ENCODE peak calls at places on chromosomes 7 and 10, in six cellular contexts. K is HCT116; S is CD4-positive, CD25-positive, alpha-beta regulatory T cell; G is fibroblast of lung; L is PC-9; E is endodermal cell. O is an unnamed sample. For H3K9me3 and H3K4me1, the result is how much of the 10 kb centered on the place peaks cover.

GRCh38 chr10:70963271-70963670 is 74.9 kb upstream of the PCBD1 start:
- DNase-seq in K (no peak), S (no peak), G (no peak), L (no peak), E (no peak), O (no peak)

GRCh38 chr7:13981070-13981469 is 8.4 kb downstream of the ETV1 start:
- DNase-seq in K (peak), S (no peak), G (peak), L (peak), E (peak), O (no peak)

GRCh38 chr7:143381427-143382125 is 431 bp downstream of the ZYX start:
- DNase-seq in K (no peak), S (no peak), G (peak), L (peak), E (peak), O (no peak)

GRCh38 chr10:62723375-62723774 is 81.1 kb upstream of the ADO start:
- DNase-seq in K (no peak), S (no peak), G (no peak), L (no peak), E (no peak), O (no peak)

GRCh38 chr10:102504179-102504975 is 605 bp downstream of the SUFU start:
- DNase-seq in K (no peak), S (peak), G (peak), L (no peak), E (peak), O (peak)

GRCh38 chr7:45709168-45710034 is 135.2 kb downstream of the ADCY1 start:
- DNase-seq in K (no peak), S (no peak), G (peak), L (no peak), E (peak), O (peak)

GRCh38 chr7:47326808-47327207 is 255.1 kb downstream of the TNS3 start:
- DNase-seq in K (no peak), S (no peak), G (peak), L (no peak), E (peak), O (no peak)

GRCh38 chr10:125037145-125037544 is 95.2 kb downstream of the ZRANB1 start:
- DNase-seq in K (peak), S (no peak), G (peak), L (peak), E (peak), O (peak)

GRCh38 chr10:37566336-37566735 is 291.1 kb downstream of the ZNF248 start:
- DNase-seq in K (no peak), S (no peak), G (no peak), L (no peak), E (no peak), O (peak)

GRCh38 chr7:12093365-12093764 is 117.7 kb upstream of the TMEM106B start:
- DNase-seq in K (no peak), S (no peak), G (no peak), L (no peak), E (no peak), O (no peak)

GRCh38 chr7:63887031-63887430 is 111.6 kb upstream of the ZNF722 start:
- DNase-seq in K (no peak), S (no peak), G (no peak), L (no peak), E (no peak), O (no peak)
- H3K9me3 ChIP-seq in K (under half), S (under half), G (under half), L (under half), E (half or more), O (under half)

GRCh38 chr7:135976312-135977019 is 693 bp downstream of the MTPN start:
- DNase-seq in K (peak), S (peak), G (no peak), L (peak), E (no peak), O (peak)
- H3K4me1 ChIP-seq in K (under half), S (half or more), G (under half), L (under half), E (under half), O (under half)

GRCh38 chr10:133456041-133456951 is 2.6 kb downstream of the SCART1 start:
- DNase-seq in K (no peak), S (no peak), G (no peak), L (no peak), E (no peak), O (no peak)
- H3K9me3 ChIP-seq in K (under half), S (under half), G (under half), L (under half), E (under half), O (under half)

GRCh38 chr7:150931199-150931869 is 46.8 kb downstream of the KCNH2 start:
- DNase-seq in K (no peak), S (no peak), G (no peak), L (no peak), E (no peak), O (no peak)

GRCh38 chr7:150924256-150924851 is 53.8 kb downstream of the KCNH2 start:
- DNase-seq in K (no peak), S (no peak), G (no peak), L (no peak), E (no peak), O (no peak)

GRCh38 chr7:150927157-150927953 is 50.8 kb downstream of the KCNH2 start:
- DNase-seq in K (no peak), S (no peak), G (no peak), L (no peak), E (no peak), O (no peak)

GRCh38 chr7:150926066-150926465 is 52.1 kb downstream of the KCNH2 start:
- DNase-seq in K (no peak), S (no peak), G (no peak), L (no peak), E (no peak), O (no peak)

DNA sequence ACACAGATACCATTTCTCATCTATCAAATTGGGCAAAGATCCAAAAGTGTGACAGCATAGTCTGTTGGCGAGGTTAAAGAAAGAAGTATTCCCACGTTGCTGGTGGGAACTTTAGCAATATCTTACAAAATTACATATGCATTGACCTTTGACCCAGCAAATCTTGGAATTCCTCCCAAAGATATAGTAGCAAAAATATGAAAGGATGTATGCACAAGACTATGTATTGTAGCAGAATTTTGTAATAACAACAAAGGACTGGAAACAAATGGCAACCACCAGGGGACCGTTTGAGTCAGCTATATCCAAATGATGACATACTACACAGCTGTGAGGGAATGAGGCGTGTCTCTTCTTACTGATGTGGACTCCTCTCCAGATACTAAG is 50.2 kb downstream of the KCNH2 start:
- DNase-seq in K (peak), S (no peak), G (peak), L (no peak), E (no peak), O (no peak)
- H3K4me1 ChIP-seq in K (under half), S (under half), G (under half), L (under half), E (under half), O (under half)

GRCh38 chr7:158192956-158193355 is 394.7 kb downstream of the PTPRN2 start:
- DNase-seq in K (no peak), S (no peak), G (no peak), L (no peak), E (no peak), O (no peak)
- H3K9me3 ChIP-seq in K (under half), S (under half), G (under half), L (under half), E (half or more), O (under half)

GRCh38 chr10:79434223-79434687 is 11.2 kb downstream of the ZCCHC24 start:
- DNase-seq in K (no peak), S (no peak), G (no peak), L (no peak), E (no peak), O (no peak)
- H3K4me1 ChIP-seq in K (under half), S (under half), G (half or more), L (half or more), E (under half), O (under half)

GRCh38 chr7:30183712-30184372 is 49.1 kb downstream of the MTURN start:
- DNase-seq in K (no peak), S (no peak), G (no peak), L (no peak), E (no peak), O (no peak)

GRCh38 chr7:30182186-30182585 is 47.4 kb downstream of the MTURN start:
- DNase-seq in K (no peak), S (no peak), G (no peak), L (no peak), E (no peak), O (no peak)

GRCh38 chr7:30181211-30181610 is 46.4 kb downstream of the MTURN start:
- DNase-seq in K (no peak), S (no peak), G (no peak), L (no peak), E (no peak), O (no peak)

GRCh38 chr7:30186725-30187124 is 51.9 kb downstream of the MTURN start:
- DNase-seq in K (no peak), S (no peak), G (no peak), L (no peak), E (no peak), O (no peak)

GRCh38 chr7:30184804-30185487 is 50.2 kb downstream of the MTURN start:
- DNase-seq in K (no peak), S (no peak), G (no peak), L (no peak), E (no peak), O (no peak)
- H3K9me3 ChIP-seq in K (under half), S (under half), G (under half), L (under half), E (under half), O (under half)

GRCh38 chr7:74474271-74474865 is 20.7 kb downstream of the GTF2IRD1 start:
- DNase-seq in K (no peak), S (no peak), G (no peak), L (no peak), E (peak), O (no peak)

GRCh38 chr7:74477188-74477587 is 23.5 kb downstream of the GTF2IRD1 start:
- DNase-seq in K (no peak), S (no peak), G (no peak), L (no peak), E (no peak), O (no peak)

GRCh38 chr7:74476546-74477095 is 22.9 kb downstream of the GTF2IRD1 start:
- DNase-seq in K (no peak), S (no peak), G (no peak), L (no peak), E (no peak), O (no peak)

GRCh38 chr7:74475243-74475986 is 21.7 kb downstream of the GTF2IRD1 start:
- DNase-seq in K (no peak), S (no peak), G (no peak), L (peak), E (no peak), O (peak)

GRCh38 chr7:74475987-74476350 is 22.3 kb downstream of the GTF2IRD1 start:
- DNase-seq in K (no peak), S (no peak), G (no peak), L (no peak), E (peak), O (no peak)
- H3K4me1 ChIP-seq in K (under half), S (under half), G (under half), L (half or more), E (under half), O (under half)

O was measured in Caco-2.